ENCODE peak calls at places on chromosome 4, in five cellular contexts. H is progenitor cell of endocrine pancreas, F is kidney epithelial cell, W is fibroblast of the aortic adventitia, V is GM06990. K is an unnamed sample.

GRCh38 chr4:36823199-36823967 is 421.2 kb upstream of the NWD2 start:
- DNase-seq in H (no peak), F (no peak), W (no peak), V (no peak), K (no peak)

GRCh38 chr4:76252271-76252653 is 741 bp downstream of the FAM47E start:
- DNase-seq in H (no peak), F (no peak), W (no peak), V (no peak), K (no peak)

GRCh38 chr4:177375372-177375771 is 65.7 kb downstream of the NEIL3 start:
- DNase-seq in H (no peak), F (no peak), W (no peak), V (no peak), K (no peak)

GRCh38 chr4:145171919-145172318 is 8.5 kb downstream of the OTUD4 start:
- DNase-seq in H (no peak), F (no peak), W (no peak), V (no peak), K (no peak)

GRCh38 chr4:29540439-29541102 is 1179.6 kb upstream of the PCDH7 start:
- DNase-seq in H (no peak), F (no peak), W (no peak), V (no peak), K (peak; percentile 21)

GRCh38 chr4:87989765-87990164 is 14.3 kb downstream of the SPP1 start:
- DNase-seq in H (no peak), F (no peak), W (no peak), V (no peak), K (no peak)

GRCh38 chr4:106522839-106523238 is 154.3 kb upstream of the GIMD1 start:
- DNase-seq in H (no peak), F (no peak), W (no peak), V (no peak), K (no peak)

GRCh38 chr4:1794809-1795303 is 1.8 kb downstream of the FGFR3 start:
- DNase-seq in H (no peak), F (no peak), W (no peak), V (no peak), K (peak; percentile 61)

GRCh38 chr4:176744091-176744490 is 48.6 kb downstream of the VEGFC start:
- DNase-seq in H (no peak), F (no peak), W (no peak), V (no peak), K (no peak)

GRCh38 chr4:77151246-77151645 is 5.8 kb upstream of the CCNG2 start:
- DNase-seq in H (no peak), F (no peak), W (no peak), V (no peak), K (no peak)

GRCh38 chr4:951594-952468 is 19.6 kb downstream of the TMEM175 start:
- DNase-seq in H (no peak), F (no peak), W (no peak), V (no peak), K (no peak)

GRCh38 chr4:83910693-83911092 is 374.8 kb downstream of the GPAT3 start:
- DNase-seq in H (no peak), F (no peak), W (no peak), V (no peak), K (no peak)

GRCh38 chr4:2264481-2265041 is 2.7 kb upstream of the MXD4 start:
- DNase-seq in H (no peak), F (no peak), W (no peak), V (no peak), K (no peak)

GRCh38 chr4:145195167-145195952 is 15.0 kb upstream of the OTUD4 start:
- DNase-seq in H (no peak), F (no peak), W (no peak), V (no peak), K (peak; percentile 25)

GRCh38 chr4:138334346-138335016 is 92.3 kb upstream of the SLC7A11 start:
- DNase-seq in H (no peak), F (peak; percentile 50), W (no peak), V (no peak), K (no peak)

GRCh38 chr4:128249787-128250668 is 37.6 kb downstream of the PGRMC2 start:
- DNase-seq in H (no peak), F (no peak), W (no peak), V (no peak), K (no peak)

GRCh38 chr4:123743821-123744220 is 347.2 kb downstream of the SPRY1 start:
- DNase-seq in H (no peak), F (no peak), W (peak; percentile 78), V (no peak), K (no peak)

GRCh38 chr4:24805036-24805435 is 9.7 kb downstream of the SOD3 start:
- DNase-seq in H (no peak), F (no peak), W (no peak), V (no peak), K (no peak)

GRCh38 chr4:8846864-8847263 is 24.8 kb downstream of the HMX1 start:
- DNase-seq in H (no peak), F (no peak), W (no peak), V (no peak), K (no peak)

GRCh38 chr4:100898844-100899243 is 381.0 kb upstream of the EMCN start:
- DNase-seq in H (no peak), F (no peak), W (no peak), V (no peak), K (no peak)

GRCh38 chr4:84451546-84451945 is 47.5 kb downstream of the NKX6-1 start:
- DNase-seq in H (no peak), F (no peak), W (peak; percentile 5), V (no peak), K (no peak)

GRCh38 chr4:12053951-12054350 is 625.3 kb upstream of the HS3ST1 start:
- DNase-seq in H (no peak), F (no peak), W (peak; percentile 52), V (no peak), K (no peak)

DNA sequence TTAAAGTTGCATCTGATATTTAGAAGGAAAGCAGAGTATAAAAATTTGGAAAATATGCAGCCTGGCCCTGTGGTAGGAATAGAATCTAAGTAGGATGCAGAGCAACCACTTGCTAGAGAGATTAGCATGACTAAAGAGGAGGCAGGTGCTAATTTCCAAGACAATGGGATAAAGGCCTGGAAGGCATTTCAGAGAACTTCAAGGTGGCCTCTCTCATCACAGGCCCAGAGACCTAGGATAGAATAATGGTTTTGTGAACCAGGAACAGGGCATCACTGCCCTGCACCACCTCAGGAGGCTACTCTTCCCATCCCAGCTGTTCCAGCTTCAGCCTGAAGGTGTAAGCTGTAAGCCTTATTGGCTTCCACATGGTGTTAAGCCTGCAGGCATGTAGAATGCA is 621.7 kb upstream of the HS3ST1 start:
- DNase-seq in H (no peak), F (no peak), W (no peak), V (no peak), K (no peak)
- TF ChIP-seq CTCF in H (no peak), F (no peak), W (no peak), V (no peak), K (no peak)

GRCh38 chr4:112272292-112272691 is 13.4 kb downstream of the TIFA start:
- DNase-seq in H (no peak), F (no peak), W (no peak), V (no peak), K (no peak)

GRCh38 chr4:112270051-112270450 is 15.7 kb downstream of the TIFA start:
- DNase-seq in H (no peak), F (no peak), W (no peak), V (no peak), K (no peak)

GRCh38 chr4:112270643-112271484 is 14.8 kb downstream of the TIFA start:
- DNase-seq in H (no peak), F (no peak), W (peak; percentile 72), V (no peak), K (no peak)

DNA sequence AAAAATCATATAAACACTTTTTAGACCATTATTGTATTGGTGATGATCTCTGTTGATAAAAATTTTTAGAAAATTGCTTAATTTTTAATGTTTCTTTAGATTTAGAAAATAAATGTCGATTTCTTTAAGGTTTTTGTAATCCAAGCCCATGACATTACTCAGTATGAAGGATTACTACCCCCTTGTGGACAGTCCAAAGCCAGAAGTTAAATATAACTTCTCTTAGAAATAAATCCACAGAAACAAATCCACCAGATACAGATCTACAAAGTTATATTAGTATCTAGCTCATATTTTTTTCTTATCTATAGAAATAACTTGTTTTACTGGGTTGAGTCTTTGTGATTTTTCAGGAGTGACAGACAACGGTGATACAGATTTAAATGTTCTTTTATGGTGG is 18.9 kb downstream of the TIFA start:
- DNase-seq in H (no peak), F (no peak), W (peak; percentile 65), V (no peak), K (no peak)
- TF ChIP-seq CTCF in H (peak; percentile 50), F (peak; percentile 43), W (peak; percentile 63), V (peak; percentile 46), K (peak; percentile 30)

GRCh38 chr4:152957437-152958185 is 21.5 kb downstream of the FHDC1 start:
- DNase-seq in H (no peak), F (no peak), W (peak; percentile 39), V (no peak), K (no peak)
- TF ChIP-seq CTCF in H (peak; percentile 26), F (no peak), W (peak; percentile 18), V (no peak), K (no peak)

GRCh38 chr4:151489462-151490203 is 80.7 kb downstream of the FHIP1A start:
- DNase-seq in H (no peak), F (no peak), W (no peak), V (no peak), K (no peak)
- TF ChIP-seq CTCF in H (no peak), F (no peak), W (no peak), V (no peak), K (no peak)

DNA sequence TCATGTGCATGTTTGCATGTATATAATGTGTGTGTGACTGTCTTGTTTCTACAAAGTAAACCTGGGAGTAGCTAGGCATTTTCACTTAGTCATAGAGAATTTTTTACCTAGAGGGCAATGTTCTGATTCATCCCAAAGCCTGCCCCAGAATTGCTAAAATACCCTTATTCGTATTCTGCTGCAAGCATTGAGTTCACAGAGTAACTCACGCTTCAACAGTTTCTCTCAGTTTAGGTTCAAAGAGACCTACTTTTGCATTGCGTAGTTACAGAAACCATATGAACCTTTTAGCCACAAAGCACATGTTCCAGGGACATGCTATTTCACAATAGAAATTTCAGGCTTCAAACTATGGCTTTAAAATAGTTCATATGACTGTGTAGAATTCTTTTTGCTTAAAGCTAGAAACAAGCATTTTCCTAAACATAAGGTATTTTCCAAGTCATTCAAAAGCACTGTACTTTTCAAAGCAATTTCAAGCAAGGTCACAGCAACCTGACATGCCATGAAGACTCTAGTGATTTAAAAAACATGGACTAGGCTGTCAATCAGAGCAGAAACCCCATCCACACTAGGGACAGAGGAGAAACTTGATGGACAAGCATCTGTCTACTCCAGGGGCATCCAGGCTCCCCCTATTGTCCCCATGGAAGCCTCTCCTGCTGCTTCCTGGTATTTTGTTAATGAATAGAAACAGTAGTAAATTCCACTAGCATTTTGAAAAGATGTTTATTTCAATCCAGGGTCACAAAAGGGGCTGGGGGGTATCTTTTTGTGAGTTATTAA is 81.5 kb upstream of the MAPK10 start:
- DNase-seq in H (no peak), F (peak; percentile 83), W (peak; percentile 3), V (peak; percentile 41), K (peak; percentile 28)
- TF ChIP-seq CTCF in H (no peak), F (peak; percentile 15), W (no peak), V (no peak), K (no peak)

DNA sequence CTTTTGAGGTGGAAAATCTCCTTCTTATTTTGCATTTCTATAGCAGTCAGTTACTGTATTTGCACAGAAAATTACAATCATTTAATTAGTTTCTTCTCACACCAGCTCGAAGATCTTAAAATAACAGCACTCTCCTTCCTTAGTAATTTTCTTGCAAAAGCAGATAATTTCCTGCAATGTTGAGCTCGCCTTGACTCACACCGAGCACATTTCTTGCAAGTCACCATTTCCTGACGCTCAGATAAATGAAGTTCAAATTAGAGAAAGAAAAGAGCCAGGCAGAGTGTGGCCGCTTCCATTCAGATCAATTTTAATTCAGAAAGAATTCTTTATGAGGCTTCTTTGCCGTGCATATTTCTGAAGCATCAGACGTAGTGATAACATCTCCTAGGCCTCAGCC is 10.1 kb downstream of the SORCS2 start:
- DNase-seq in H (no peak), F (no peak), W (peak; percentile 43), V (no peak), K (no peak)
- TF ChIP-seq CTCF in H (no peak), F (no peak), W (no peak), V (no peak), K (no peak)